ENCODE peak calls at places on chromosome 7, in nine cellular contexts. P is HepG2, Z is transverse colon, T is ovary, X is right lobe of liver, H is stomach, F is IMR-90, O is tibial nerve, V is suprapubic skin. J is an unnamed sample.

GRCh38 chr7:114508096-114508495 is 93.5 kb downstream of the FOXP2 start:
- DNase-seq in P (no peak), Z (no peak), T (no peak), X (no peak), H (no peak), F (peak), O (no peak), V (no peak), J (peak)

GRCh38 chr7:157423348-157423747 is 86.5 kb downstream of the DNAJB6 start:
- DNase-seq in P (no peak), Z (no peak), T (no peak), X (no peak), H (no peak), F (no peak), O (no peak), V (no peak), J (no peak)

GRCh38 chr7:41574377-41574776 is 128.5 kb downstream of the INHBA start:
- DNase-seq in P (no peak), Z (no peak), T (no peak), X (no peak), H (no peak), F (peak), O (no peak), V (no peak), J (no peak)

GRCh38 chr7:28647076-28647421 is 234.7 kb downstream of the CREB5 start:
- DNase-seq in P (no peak), Z (no peak), T (no peak), X (no peak), H (no peak), F (no peak), O (no peak), V (no peak), J (no peak)

GRCh38 chr7:67773081-67773480 is 776.4 kb downstream of the TYW1 start:
- DNase-seq in P (no peak), Z (no peak), T (no peak), X (no peak), H (no peak), F (no peak), O (no peak), V (no peak), J (no peak)

GRCh38 chr7:68433462-68433861 is 1164.8 kb upstream of the AUTS2 start:
- DNase-seq in P (no peak), Z (no peak), T (no peak), X (no peak), H (no peak), F (no peak), O (no peak), V (no peak), J (no peak)

GRCh38 chr7:88835147-88835728 is 39.7 kb upstream of the TEX47 start:
- DNase-seq in P (peak), Z (no peak), T (no peak), X (no peak), H (no peak), F (no peak), O (no peak), V (no peak), J (no peak)

GRCh38 chr7:131012477-131013031 is 278.5 kb upstream of the KLF14 start:
- DNase-seq in P (no peak), Z (no peak), T (no peak), X (no peak), H (no peak), F (no peak), O (no peak), V (no peak), J (no peak)

GRCh38 chr7:95631545-95631944 is 35.2 kb upstream of the PDK4 start:
- DNase-seq in P (no peak), Z (no peak), T (no peak), X (no peak), H (no peak), F (no peak), O (no peak), V (no peak), J (no peak)

GRCh38 chr7:70972693-70973092 is 159.3 kb upstream of the GALNT17 start:
- DNase-seq in P (no peak), Z (no peak), T (no peak), X (no peak), H (no peak), F (no peak), O (no peak), V (no peak), J (no peak)

GRCh38 chr7:146656988-146657387 is 540.4 kb downstream of the CNTNAP2 start:
- DNase-seq in P (no peak), Z (no peak), T (no peak), X (no peak), H (no peak), F (no peak), O (no peak), V (no peak), J (no peak)
- H3K27ac ChIP-seq in P (no peak), Z (no peak), T (no peak), X (no peak), H (no peak), F (no peak), O (no peak), V (no peak), J (no peak)

DNA sequence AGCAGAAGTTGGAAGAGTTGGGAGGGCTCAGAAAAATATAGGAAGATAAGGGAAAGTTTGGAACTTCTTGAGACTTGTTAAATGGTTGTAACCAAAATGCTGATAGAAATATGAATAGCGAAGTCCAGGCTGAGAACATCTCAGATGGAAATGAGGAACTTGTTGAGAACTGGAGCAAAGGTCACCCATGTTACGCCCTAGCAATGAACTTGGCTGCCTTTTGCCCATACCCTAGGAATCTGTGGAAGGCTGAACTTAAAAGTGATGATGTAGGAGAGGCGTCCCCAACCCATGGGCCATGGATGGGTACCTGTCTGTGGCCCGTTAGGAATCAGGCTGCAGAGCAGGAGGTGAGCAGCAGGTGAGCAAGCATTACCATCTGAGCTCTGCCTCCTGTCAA is 347.8 kb downstream of the ARL4A start:
- DNase-seq in P (no peak), Z (no peak), T (no peak), X (no peak), H (no peak), F (no peak), O (no peak), V (no peak), J (no peak)
- TF ChIP-seq POLR2A in P (no peak), Z (no peak), T (no peak), X (no peak), H (no peak), F (no peak), O (no peak), V (no peak), J (no peak)

GRCh38 chr7:75879771-75880184 is 944 bp downstream of the RHBDD2 start:
- DNase-seq in P (no peak), Z (no peak), T (no peak), X (no peak), H (no peak), F (peak), O (no peak), V (no peak), J (no peak)
- H3K27ac ChIP-seq in P (peak), Z (peak), T (peak), X (peak), H (peak), F (peak), O (no peak), V (peak), J (no peak)

GRCh38 chr7:24573008-24573553 is at the start of gene PALS2:
- DNase-seq in P (peak), Z (peak), T (peak), X (peak), H (peak), F (peak), O (peak), V (peak), J (peak)
- TF ChIP-seq POLR2A in P (no peak), Z (no peak), T (peak), X (peak), H (no peak), F (no peak), O (peak), V (no peak), J (peak)

GRCh38 chr7:37430126-37430525 is 18.5 kb downstream of the ELMO1 start:
- DNase-seq in P (no peak), Z (no peak), T (no peak), X (no peak), H (no peak), F (no peak), O (no peak), V (no peak), J (no peak)

GRCh38 chr7:37429435-37429791 is 19.3 kb downstream of the ELMO1 start:
- DNase-seq in P (no peak), Z (no peak), T (no peak), X (no peak), H (no peak), F (no peak), O (no peak), V (no peak), J (no peak)

GRCh38 chr7:37431413-37431812 is 17.3 kb downstream of the ELMO1 start:
- DNase-seq in P (no peak), Z (no peak), T (no peak), X (no peak), H (no peak), F (no peak), O (no peak), V (no peak), J (no peak)

GRCh38 chr7:37432240-37432917 is 16.3 kb downstream of the ELMO1 start:
- DNase-seq in P (no peak), Z (no peak), T (no peak), X (no peak), H (no peak), F (no peak), O (no peak), V (no peak), J (no peak)

GRCh38 chr7:37430644-37431043 is 18.0 kb downstream of the ELMO1 start:
- DNase-seq in P (no peak), Z (no peak), T (no peak), X (no peak), H (no peak), F (no peak), O (no peak), V (no peak), J (no peak)
- H3K27ac ChIP-seq in P (no peak), Z (no peak), T (no peak), X (no peak), H (no peak), F (no peak), O (no peak), V (no peak), J (no peak)

GRCh38 chr7:127588019-127588696 is at the start of gene ARF5:
- DNase-seq in P (peak), Z (peak), T (peak), X (peak), H (peak), F (peak), O (peak), V (peak), J (peak)
- TF ChIP-seq POLR2A in P (peak), Z (peak), T (peak), X (peak), H (no peak), F (peak), O (peak), V (no peak), J (peak)

DNA sequence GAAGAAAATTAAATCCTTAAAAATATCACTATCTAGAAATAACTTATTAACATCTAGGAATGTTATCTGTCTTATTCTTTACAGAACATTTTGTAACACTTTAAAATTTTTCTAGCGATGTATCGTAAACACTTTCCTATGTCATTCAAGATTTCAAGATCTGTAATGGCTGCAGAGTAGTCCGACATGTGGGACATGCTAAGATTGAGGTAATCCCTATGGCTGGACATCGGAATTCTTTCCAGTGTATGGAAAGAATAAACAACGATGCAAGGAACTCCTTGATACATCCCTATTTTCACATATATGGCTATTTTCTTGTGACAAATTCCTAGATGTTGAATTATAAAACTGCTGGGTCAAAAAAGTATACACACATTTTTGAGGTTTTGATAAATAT is 37.5 kb downstream of the GNA12 start:
- DNase-seq in P (no peak), Z (no peak), T (no peak), X (no peak), H (no peak), F (no peak), O (no peak), V (no peak), J (no peak)
- H3K27ac ChIP-seq in P (peak), Z (no peak), T (peak), X (no peak), H (no peak), F (no peak), O (no peak), V (no peak), J (no peak)

GRCh38 chr7:43876266-43876665 is 6.9 kb upstream of the MRPS24 start:
- DNase-seq in P (no peak), Z (no peak), T (no peak), X (no peak), H (no peak), F (no peak), O (no peak), V (no peak), J (no peak)
- TF ChIP-seq POLR2A in P (no peak), Z (no peak), T (no peak), X (no peak), H (no peak), F (no peak), O (no peak), V (no peak), J (no peak)

J was measured in gastrocnemius medialis.